ENCODE peak calls at places on chromosomes 11 and 22, in seven cellular contexts. One of them, this sample, is unnamed.

GRCh38 chr11:57434640-57435546 is 8.0 kb upstream of the SLC43A3 start:
- DNase-seq in HepG2: peak; percentile 94
- DNase-seq in heart left ventricle: no peak
- DNase-seq in Calu3: no peak
- DNase-seq in lower leg skin: no peak
- DNase-seq in A673: no peak
- DNase-seq in astrocyte of the cerebellum: peak; percentile 67
- DNase-seq in this sample: no peak

GRCh38 chr11:64970731-64971151 is 1.2 kb downstream of the MAJIN start:
- DNase-seq in A673: no peak
- DNase-seq in astrocyte of the cerebellum: no peak
- DNase-seq in heart left ventricle: no peak
- DNase-seq in HepG2: no peak
- DNase-seq in Calu3: peak; percentile 68
- DNase-seq in lower leg skin: no peak
- DNase-seq in this sample: no peak

GRCh38 chr22:35424761-35425160 is 24.8 kb downstream of the MCM5 start:
- DNase-seq in HepG2: no peak
- DNase-seq in lower leg skin: no peak
- DNase-seq in astrocyte of the cerebellum: no peak
- DNase-seq in A673: no peak
- DNase-seq in heart left ventricle: no peak
- DNase-seq in Calu3: no peak
- DNase-seq in this sample: no peak

GRCh38 chr11:3220521-3221407 is 2.2 kb upstream of the MRGPRG start:
- DNase-seq in A673: no peak
- DNase-seq in Calu3: no peak
- DNase-seq in astrocyte of the cerebellum: no peak
- DNase-seq in lower leg skin: peak; percentile 84
- DNase-seq in HepG2: no peak
- DNase-seq in heart left ventricle: no peak
- DNase-seq in this sample: no peak

GRCh38 chr11:130592056-130592455 is 143.6 kb downstream of the ADAMTS15 start:
- DNase-seq in A673: no peak
- DNase-seq in lower leg skin: no peak
- DNase-seq in heart left ventricle: no peak
- DNase-seq in Calu3: no peak
- DNase-seq in HepG2: no peak
- DNase-seq in astrocyte of the cerebellum: peak; percentile 18
- DNase-seq in this sample: no peak

GRCh38 chr11:114315749-114316368 is 19.7 kb downstream of the NNMT start:
- DNase-seq in heart left ventricle: no peak
- DNase-seq in A673: no peak
- DNase-seq in astrocyte of the cerebellum: no peak
- DNase-seq in HepG2: peak; percentile 83
- DNase-seq in lower leg skin: no peak
- DNase-seq in Calu3: no peak
- DNase-seq in this sample: no peak

GRCh38 chr11:4019891-4020290 is 74.7 kb upstream of the RRM1 start:
- DNase-seq in Calu3: no peak
- DNase-seq in lower leg skin: no peak
- DNase-seq in heart left ventricle: no peak
- DNase-seq in astrocyte of the cerebellum: no peak
- DNase-seq in A673: no peak
- DNase-seq in HepG2: no peak
- DNase-seq in this sample: no peak

GRCh38 chr22:39114157-39114511 is 17.1 kb downstream of the APOBEC3H start:
- DNase-seq in lower leg skin: no peak
- DNase-seq in astrocyte of the cerebellum: no peak
- DNase-seq in heart left ventricle: no peak
- DNase-seq in HepG2: no peak
- DNase-seq in Calu3: no peak
- DNase-seq in A673: no peak
- DNase-seq in this sample: no peak

GRCh38 chr11:22875869-22876473 is 15.7 kb upstream of the CCDC179 start:
- DNase-seq in astrocyte of the cerebellum: peak; percentile 87
- DNase-seq in HepG2: peak; percentile 85
- DNase-seq in Calu3: peak; percentile 72
- DNase-seq in heart left ventricle: peak; percentile 41
- DNase-seq in lower leg skin: no peak
- DNase-seq in A673: peak; percentile 84
- DNase-seq in this sample: peak; percentile 60

GRCh38 chr22:39665229-39665628 is 94.7 kb downstream of the CACNA1I start:
- DNase-seq in astrocyte of the cerebellum: no peak
- DNase-seq in A673: no peak
- DNase-seq in lower leg skin: no peak
- DNase-seq in Calu3: no peak
- DNase-seq in HepG2: no peak
- DNase-seq in heart left ventricle: no peak
- DNase-seq in this sample: no peak

DNA sequence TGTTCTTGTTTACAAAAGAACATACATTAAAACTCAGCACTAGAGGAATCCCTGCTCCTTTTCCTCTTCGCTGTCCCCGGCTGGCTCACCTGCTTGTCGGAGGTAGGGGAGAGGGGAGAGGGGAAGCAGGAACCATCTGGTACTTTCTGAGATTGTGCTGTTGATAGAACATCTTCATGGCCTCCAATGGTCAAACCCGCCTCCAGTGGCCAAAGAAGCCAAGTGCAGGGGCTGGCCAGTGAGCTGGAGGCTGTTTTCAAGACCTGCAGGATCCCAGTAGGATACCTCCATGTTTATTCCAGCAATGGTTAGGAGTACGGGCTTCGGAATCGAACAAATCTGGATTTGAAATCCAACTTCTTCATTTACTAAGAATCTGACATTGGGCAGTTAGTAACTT is 92.6 kb downstream of the PKNOX2 start:
- DNase-seq in lower leg skin: no peak
- DNase-seq in Calu3: no peak
- DNase-seq in HepG2: no peak
- DNase-seq in heart left ventricle: no peak
- DNase-seq in astrocyte of the cerebellum: no peak
- DNase-seq in A673: no peak
- DNase-seq in this sample: no peak
- TF ChIP-seq CTCF in lower leg skin: no peak
- TF ChIP-seq CTCF in Calu3: no peak
- TF ChIP-seq CTCF in HepG2: no peak
- TF ChIP-seq CTCF in heart left ventricle: no peak
- TF ChIP-seq CTCF in astrocyte of the cerebellum: peak; percentile 27
- TF ChIP-seq CTCF in A673: no peak
- TF ChIP-seq CTCF in this sample: no peak

GRCh38 chr22:41445171-41446056 is 1.2 kb downstream of the TOB2 start:
- DNase-seq in Calu3: no peak
- DNase-seq in lower leg skin: no peak
- DNase-seq in A673: peak; percentile 90
- DNase-seq in HepG2: no peak
- DNase-seq in heart left ventricle: peak; percentile 51
- DNase-seq in astrocyte of the cerebellum: no peak
- DNase-seq in this sample: no peak
- TF ChIP-seq CTCF in Calu3: no peak
- TF ChIP-seq CTCF in lower leg skin: no peak
- TF ChIP-seq CTCF in A673: no peak
- TF ChIP-seq CTCF in HepG2: no peak
- TF ChIP-seq CTCF in heart left ventricle: no peak
- TF ChIP-seq CTCF in astrocyte of the cerebellum: no peak
- TF ChIP-seq CTCF in this sample: no peak

GRCh38 chr11:62922653-62923371 is 1.6 kb upstream of the CHRM1 start:
- DNase-seq in heart left ventricle: no peak
- DNase-seq in lower leg skin: no peak
- DNase-seq in Calu3: no peak
- DNase-seq in HepG2: no peak
- DNase-seq in A673: peak; percentile 65
- DNase-seq in astrocyte of the cerebellum: no peak
- DNase-seq in this sample: peak; percentile 76
- TF ChIP-seq CTCF in heart left ventricle: no peak
- TF ChIP-seq CTCF in lower leg skin: no peak
- TF ChIP-seq CTCF in Calu3: no peak
- TF ChIP-seq CTCF in HepG2: peak; percentile 34
- TF ChIP-seq CTCF in A673: peak; percentile 67
- TF ChIP-seq CTCF in astrocyte of the cerebellum: peak; percentile 23
- TF ChIP-seq CTCF in this sample: peak; percentile 23

GRCh38 chr22:41468381-41469217 is at the start of the genes ACO2 and PHF5A:
- DNase-seq in HepG2: peak; percentile 96
- DNase-seq in astrocyte of the cerebellum: peak; percentile 97
- DNase-seq in Calu3: peak; percentile 97
- DNase-seq in A673: peak; percentile 98
- DNase-seq in lower leg skin: peak; percentile 100
- DNase-seq in heart left ventricle: peak; percentile 97
- DNase-seq in this sample: peak; percentile 96

GRCh38 chr22:41471606-41472005 is 2.7 kb downstream of the ACO2 start:
- DNase-seq in astrocyte of the cerebellum: no peak
- DNase-seq in heart left ventricle: no peak
- DNase-seq in A673: no peak
- DNase-seq in lower leg skin: no peak
- DNase-seq in HepG2: no peak
- DNase-seq in Calu3: no peak
- DNase-seq in this sample: no peak

GRCh38 chr22:41474878-41475451 is 6.0 kb downstream of the ACO2 start:
- DNase-seq in lower leg skin: no peak
- DNase-seq in astrocyte of the cerebellum: no peak
- DNase-seq in heart left ventricle: no peak
- DNase-seq in Calu3: no peak
- DNase-seq in A673: no peak
- DNase-seq in HepG2: peak; percentile 18
- DNase-seq in this sample: no peak

DNA sequence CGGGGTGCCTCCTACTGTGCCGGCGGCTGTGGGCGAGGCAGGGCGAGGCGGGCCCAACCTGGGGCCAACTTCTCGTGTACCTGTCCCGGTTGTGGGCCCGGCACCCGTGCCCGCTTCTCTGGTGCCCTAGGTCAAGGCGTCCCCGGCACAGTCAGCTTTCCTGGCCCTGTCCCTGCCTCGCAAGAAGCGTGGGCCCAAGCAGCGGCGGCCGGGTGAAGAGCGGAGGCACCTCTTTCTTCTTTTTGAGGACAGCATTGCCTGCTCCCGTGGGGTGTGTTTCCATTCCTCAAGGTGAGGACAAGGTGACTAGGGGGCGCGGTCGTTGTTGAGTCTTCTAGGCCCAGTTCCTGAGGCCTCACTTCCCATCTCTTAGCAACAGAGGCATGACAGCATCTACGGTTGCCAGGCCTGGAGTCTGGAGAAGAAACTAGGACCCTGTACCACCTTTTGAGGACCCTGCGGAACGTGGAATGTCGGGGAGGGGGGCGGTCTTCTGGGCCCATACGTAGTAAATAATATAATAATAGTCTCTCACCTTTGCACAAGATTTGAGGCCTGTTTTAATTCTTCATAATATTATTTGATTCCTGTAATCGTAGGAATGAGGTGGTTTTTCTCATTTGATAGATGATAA is 418 bp downstream of the ACO2 start:
- DNase-seq in astrocyte of the cerebellum: no peak
- DNase-seq in A673: peak; percentile 45
- DNase-seq in Calu3: no peak
- DNase-seq in heart left ventricle: peak; percentile 44
- DNase-seq in HepG2: no peak
- DNase-seq in lower leg skin: no peak
- DNase-seq in this sample: no peak
- TF ChIP-seq CTCF in astrocyte of the cerebellum: no peak
- TF ChIP-seq CTCF in A673: no peak
- TF ChIP-seq CTCF in Calu3: no peak
- TF ChIP-seq CTCF in heart left ventricle: no peak
- TF ChIP-seq CTCF in HepG2: peak; percentile 34
- TF ChIP-seq CTCF in lower leg skin: no peak
- TF ChIP-seq CTCF in this sample: no peak

DNA sequence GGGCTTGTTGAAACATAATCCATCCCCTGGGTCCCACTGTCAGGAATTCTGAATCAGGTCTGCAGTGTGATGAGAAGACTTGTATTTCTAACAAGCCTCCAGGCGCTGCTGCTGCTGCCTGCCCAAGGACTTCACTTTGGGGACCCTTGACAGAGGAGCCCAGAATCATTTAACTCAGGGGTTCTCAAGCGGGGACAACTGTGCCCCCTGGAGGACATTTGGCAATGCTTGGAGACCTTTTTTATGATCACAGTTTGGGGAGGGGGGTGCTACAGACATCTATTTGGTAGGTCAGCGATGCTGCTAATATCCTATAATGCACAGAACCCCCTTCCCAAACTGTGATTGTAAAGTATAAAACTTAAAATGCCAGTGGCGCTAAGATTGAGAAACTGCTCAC is 312.8 kb downstream of the OPCML start:
- DNase-seq in astrocyte of the cerebellum: no peak
- DNase-seq in Calu3: no peak
- DNase-seq in lower leg skin: no peak
- DNase-seq in heart left ventricle: no peak
- DNase-seq in A673: no peak
- DNase-seq in HepG2: no peak
- DNase-seq in this sample: no peak
- TF ChIP-seq CTCF in astrocyte of the cerebellum: no peak
- TF ChIP-seq CTCF in Calu3: no peak
- TF ChIP-seq CTCF in lower leg skin: no peak
- TF ChIP-seq CTCF in heart left ventricle: no peak
- TF ChIP-seq CTCF in A673: peak; percentile 23
- TF ChIP-seq CTCF in HepG2: no peak
- TF ChIP-seq CTCF in this sample: no peak

DNA sequence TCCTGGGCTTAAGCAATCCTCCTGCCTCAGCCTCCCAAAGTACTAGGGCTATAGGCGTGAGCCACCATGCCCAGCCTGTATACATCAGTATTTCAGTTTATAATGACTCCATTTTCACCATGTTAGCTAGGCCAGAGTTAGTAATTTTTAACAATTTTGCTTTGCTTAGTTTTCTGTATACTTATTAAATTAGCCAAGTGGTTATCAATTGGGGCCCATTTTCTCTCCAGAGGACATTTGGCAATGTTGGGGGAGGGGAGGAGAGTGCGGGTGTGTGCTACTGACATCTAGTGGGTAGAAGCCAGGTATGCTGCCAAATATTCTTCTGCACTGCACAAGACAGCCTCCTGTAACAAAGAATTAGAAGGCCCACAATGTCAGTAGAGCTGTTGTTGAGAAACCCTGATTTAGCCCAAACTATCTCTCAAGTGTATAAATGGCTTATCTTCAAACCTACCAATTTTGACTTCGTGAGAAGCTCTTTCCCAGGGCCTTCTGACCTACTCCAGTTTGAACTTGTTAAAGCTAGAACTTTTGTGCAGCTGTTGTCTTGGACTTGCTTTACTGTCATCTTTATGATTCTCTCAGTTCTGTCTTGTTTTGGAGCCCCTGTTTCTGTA is 7.5 kb downstream of the USP47 start:
- DNase-seq in Calu3: peak; percentile 77
- DNase-seq in astrocyte of the cerebellum: no peak
- DNase-seq in HepG2: peak; percentile 60
- DNase-seq in heart left ventricle: peak; percentile 54
- DNase-seq in A673: peak; percentile 79
- DNase-seq in lower leg skin: no peak
- DNase-seq in this sample: peak; percentile 38
- TF ChIP-seq CTCF in Calu3: peak; percentile 60
- TF ChIP-seq CTCF in astrocyte of the cerebellum: peak; percentile 74
- TF ChIP-seq CTCF in HepG2: peak; percentile 77
- TF ChIP-seq CTCF in heart left ventricle: peak; percentile 59
- TF ChIP-seq CTCF in A673: peak; percentile 76
- TF ChIP-seq CTCF in lower leg skin: no peak
- TF ChIP-seq CTCF in this sample: peak; percentile 67

This sample was measured in GM10248.